ENCODE peak calls at places on chromosome 13, in five cellular contexts. O is H1, P is HCT116, V is IMR-90, J is A549. T is an unnamed sample.

GRCh38 chr13:97621025-97621424 is 187.1 kb downstream of the RAP2A start:
- DNase-seq in J (no peak), P (no peak), O (no peak), V (no peak), T (no peak)

GRCh38 chr13:21240586-21240985 is 64.1 kb downstream of the MRPL57 start:
- DNase-seq in J (no peak), O (no peak), P (no peak), V (peak; percentile 58), T (no peak)

GRCh38 chr13:23460309-23460708 is 26.8 kb upstream of the SACS start:
- DNase-seq in J (no peak), P (no peak), V (no peak), O (no peak), T (peak; percentile 71)

GRCh38 chr13:36261976-36262375 is 35.6 kb downstream of the CCDC169 start:
- DNase-seq in J (no peak), O (no peak), P (no peak), V (no peak), T (no peak)

GRCh38 chr13:42075517-42075916 is 27.1 kb downstream of the DGKH start:
- DNase-seq in J (no peak), V (no peak), P (no peak), O (no peak), T (no peak)

GRCh38 chr13:39461685-39462266 is 141.2 kb downstream of the LHFPL6 start:
- DNase-seq in J (no peak), V (peak; percentile 48), P (no peak), O (no peak), T (no peak)

GRCh38 chr13:95893861-95894260 is 159.3 kb downstream of the UGGT2 start:
- DNase-seq in P (no peak), J (no peak), O (no peak), V (no peak), T (no peak)

GRCh38 chr13:112443191-112444000 is 67.2 kb downstream of the SPACA7 start:
- DNase-seq in V (no peak), P (no peak), J (no peak), O (peak; percentile 81), T (no peak)

GRCh38 chr13:49366841-49367240 is 77.0 kb downstream of the CAB39L start:
- DNase-seq in J (no peak), O (no peak), P (no peak), V (peak; percentile 39), T (no peak)

GRCh38 chr13:41053384-41053826 is 7.9 kb upstream of the WBP4 start:
- DNase-seq in V (peak; percentile 49), P (no peak), J (peak; percentile 20), O (no peak), T (peak; percentile 79)

GRCh38 chr13:48749699-48750473 is 96.2 kb downstream of the CYSLTR2 start:
- DNase-seq in J (peak; percentile 90), O (peak; percentile 76), V (peak; percentile 99), P (peak; percentile 96), T (peak; percentile 73)

GRCh38 chr13:76937416-76937815 is 10.9 kb upstream of the ACOD1 start:
- DNase-seq in V (peak; percentile 97), P (peak; percentile 3), J (peak; percentile 35), O (no peak), T (no peak)

GRCh38 chr13:92827503-92827902 is 399.1 kb upstream of the GPC6 start:
- DNase-seq in P (no peak), J (no peak), V (no peak), O (no peak), T (no peak)

GRCh38 chr13:92826197-92826596 is 400.4 kb upstream of the GPC6 start:
- DNase-seq in O (no peak), V (no peak), J (no peak), P (no peak), T (no peak)

GRCh38 chr13:92821324-92821723 is 405.3 kb upstream of the GPC6 start:
- DNase-seq in P (no peak), O (no peak), V (no peak), J (no peak), T (no peak)

GRCh38 chr13:92823059-92823458 is 403.5 kb upstream of the GPC6 start:
- DNase-seq in P (no peak), O (no peak), J (no peak), V (no peak), T (no peak)
- TF ChIP-seq CEBPB in P (no peak), O (no peak), J (no peak), V (no peak), T (no peak)

GRCh38 chr13:108850706-108851105 is 221.3 kb downstream of the MYO16 start:
- DNase-seq in J (no peak), V (no peak), O (no peak), P (no peak), T (no peak)

GRCh38 chr13:108855737-108856387 is 226.5 kb downstream of the MYO16 start:
- DNase-seq in O (no peak), P (no peak), V (no peak), J (no peak), T (no peak)

DNA sequence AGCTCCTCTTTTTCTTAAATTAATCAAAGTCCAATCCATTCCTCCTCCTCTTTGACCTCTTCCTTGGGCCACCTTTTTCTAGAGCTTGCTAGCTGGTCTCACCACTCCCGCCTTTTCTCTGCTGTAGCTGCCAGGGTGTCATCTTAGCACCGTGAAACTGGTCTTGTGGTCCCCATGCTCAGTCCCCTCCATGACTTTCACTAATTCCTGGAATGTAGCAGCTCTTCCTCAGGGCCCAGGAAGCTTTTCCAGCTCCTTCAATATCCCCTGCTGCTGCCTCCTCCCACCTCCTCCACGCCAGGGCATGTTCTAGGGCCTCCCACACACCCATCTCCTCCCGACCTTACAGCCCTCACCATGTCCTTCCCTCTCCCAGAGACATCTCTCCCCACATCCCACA is 222.2 kb downstream of the MYO16 start:
- DNase-seq in J (no peak), V (no peak), P (no peak), O (no peak), T (no peak)
- TF ChIP-seq CEBPB in J (no peak), V (no peak), P (no peak), O (no peak), T (no peak)

GRCh38 chr13:100106005-100106404 is 17.1 kb downstream of the PCCA start:
- DNase-seq in V (peak; percentile 37), J (no peak), O (no peak), P (no peak), T (no peak)

GRCh38 chr13:100112186-100112838 is 23.4 kb downstream of the PCCA start:
- DNase-seq in J (no peak), V (no peak), P (no peak), O (no peak), T (no peak)

GRCh38 chr13:100110269-100110668 is 21.4 kb downstream of the PCCA start:
- DNase-seq in P (no peak), V (no peak), J (no peak), O (no peak), T (no peak)

GRCh38 chr13:100106705-100107104 is 17.8 kb downstream of the PCCA start:
- DNase-seq in J (no peak), O (no peak), V (no peak), P (no peak), T (no peak)

DNA sequence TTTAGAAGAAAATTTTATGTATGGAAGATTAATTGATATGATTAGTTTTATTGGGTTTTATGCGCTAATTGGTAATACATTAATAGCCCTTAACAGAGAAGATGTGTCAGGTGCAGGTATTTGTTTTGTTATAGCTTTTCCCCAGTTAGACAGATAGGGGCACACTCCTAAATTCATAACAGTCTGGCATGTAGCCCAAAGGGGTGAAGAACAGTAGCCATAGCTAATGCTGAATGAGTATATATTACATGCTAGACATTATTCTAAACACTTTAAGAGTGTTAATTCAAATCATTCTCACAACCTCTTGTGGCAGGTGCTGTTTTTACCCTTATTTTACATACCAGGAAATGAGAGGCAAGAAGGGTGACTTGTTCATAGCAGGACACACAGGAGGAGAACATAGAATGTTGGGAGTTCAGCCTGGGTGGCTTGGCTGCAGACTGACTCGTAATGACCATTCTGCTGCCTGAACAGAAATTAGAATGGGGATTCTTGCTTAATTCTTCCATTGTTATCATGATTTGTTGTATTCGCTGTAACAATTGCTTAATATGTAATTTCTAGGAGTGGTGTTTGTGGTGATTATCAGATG is 20.1 kb downstream of the PCCA start:
- DNase-seq in P (no peak), O (no peak), J (no peak), V (peak; percentile 19), T (no peak)
- TF ChIP-seq CEBPB in P (no peak), O (no peak), J (no peak), V (peak; percentile 40), T (no peak)

DNA sequence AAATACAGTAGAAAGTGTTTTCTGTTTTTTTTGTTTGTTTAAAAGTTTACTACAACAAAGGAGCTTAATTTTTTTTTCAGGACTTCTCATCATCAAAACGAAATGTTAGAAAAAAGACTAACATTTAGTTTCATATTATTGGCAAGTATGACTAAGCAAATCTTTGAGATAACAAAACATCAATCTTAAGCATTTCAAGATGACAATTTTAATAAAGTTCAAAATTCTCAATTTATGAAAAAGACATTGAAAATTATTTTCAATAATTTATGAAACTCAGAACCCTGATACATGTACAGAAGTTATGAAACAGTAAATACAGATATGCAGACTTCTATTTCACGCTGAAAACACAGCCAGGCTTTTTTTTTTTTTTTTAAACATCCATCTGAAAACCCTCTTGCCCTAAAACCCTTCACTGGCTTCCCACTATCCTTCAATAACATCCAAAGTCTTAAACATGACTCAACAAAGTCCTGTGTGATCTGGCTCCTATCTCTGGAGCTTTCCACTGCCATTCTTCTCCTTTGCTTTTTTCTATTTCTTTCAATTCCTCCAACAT is 3.9 kb downstream of the RBM26 start:
- DNase-seq in V (no peak), P (no peak), J (no peak), O (no peak), T (no peak)
- TF ChIP-seq CEBPB in V (no peak), P (no peak), J (no peak), O (no peak), T (no peak)

GRCh38 chr13:101875717-101876393 is 423.4 kb downstream of the ITGBL1 start:
- DNase-seq in P (no peak), J (peak; percentile 28), O (no peak), V (peak; percentile 55), T (no peak)
- TF ChIP-seq CEBPB in P (no peak), J (no peak), O (no peak), V (no peak), T (no peak)

DNA sequence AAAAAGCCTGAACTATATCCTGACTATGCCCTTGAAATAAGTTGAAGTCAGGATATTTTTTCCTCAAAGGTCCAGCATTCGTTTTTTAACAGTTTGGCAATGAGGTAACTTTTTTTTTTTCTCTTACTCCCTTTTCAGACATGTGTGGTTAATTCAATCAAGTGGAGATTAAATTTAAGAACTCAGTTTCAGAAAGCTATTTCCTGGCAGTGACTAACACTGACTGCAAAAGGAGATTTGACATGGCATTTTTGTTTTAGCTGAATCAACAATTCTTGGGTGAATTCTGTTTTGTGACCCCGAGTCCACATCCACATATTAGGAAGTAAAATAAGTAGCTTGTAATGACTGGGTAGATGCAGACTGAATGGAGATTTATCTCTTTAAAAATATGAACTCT is 716.4 kb downstream of the PCDH9 start:
- DNase-seq in P (no peak), O (no peak), V (peak; percentile 16), J (no peak), T (no peak)
- TF ChIP-seq CEBPB in P (no peak), O (no peak), V (no peak), J (no peak), T (no peak)